ENCODE peak calls at places on chromosomes 2 and 18, in nine cellular contexts. N is mesenchymal stem cell, V is mesendoderm, R is tibial artery, K is sigmoid colon, W is A673, E is neural progenitor cell, I is heart left ventricle, G is HCT116. T is an unnamed sample. For H3K4me1, the result is how much of the 10 kb centered on the place peaks cover.

GRCh38 chr2:217930783-217931563 is 71.8 kb downstream of the TNS1 start:
- DNase-seq in E (no peak), I (no peak), V (no peak), R (no peak), W (no peak), K (no peak), G (no peak), N (no peak), T (peak)

GRCh38 chr2:54074636-54075341 is 40.6 kb upstream of the ACYP2 start:
- DNase-seq in K (no peak), R (no peak), W (no peak), I (no peak), E (no peak), V (no peak), N (no peak), G (no peak), T (no peak)

GRCh38 chr2:38074775-38075435 is 1.0 kb downstream of the CYP1B1 start:
- DNase-seq in R (no peak), V (peak), G (no peak), K (no peak), I (peak), E (peak), N (peak), W (no peak), T (peak)

GRCh38 chr2:212364106-212364505 is 174.5 kb downstream of the ERBB4 start:
- DNase-seq in E (peak), W (peak), K (no peak), N (peak), G (no peak), I (no peak), R (no peak), V (no peak), T (no peak)

GRCh38 chr2:195694553-195694952 is 37.5 kb downstream of the SLC39A10 start:
- DNase-seq in N (no peak), I (no peak), E (no peak), R (no peak), K (no peak), V (no peak), W (no peak), G (no peak), T (no peak)

GRCh38 chr2:186979439-186980116 is 130.6 kb upstream of the ZSWIM2 start:
- DNase-seq in R (no peak), G (no peak), W (no peak), E (no peak), V (no peak), I (no peak), K (no peak), N (no peak), T (no peak)

GRCh38 chr18:24585996-24586566 is 125.6 kb downstream of the HRH4 start:
- DNase-seq in I (no peak), N (no peak), K (no peak), R (no peak), G (no peak), W (no peak), V (no peak), E (no peak), T (no peak)

GRCh38 chr2:28035816-28036215 is 145.3 kb downstream of the BABAM2 start:
- DNase-seq in W (no peak), R (no peak), G (no peak), N (no peak), I (no peak), E (no peak), K (no peak), V (no peak), T (no peak)

GRCh38 chr2:38535745-38536506 is 66.8 kb downstream of the HNRNPLL start:
- DNase-seq in W (peak), K (peak), N (peak), I (peak), V (peak), G (peak), R (peak), E (peak), T (peak)

GRCh38 chr18:71951021-71951420 is 593.1 kb downstream of the CBLN2 start:
- DNase-seq in E (peak), K (no peak), G (no peak), N (no peak), W (no peak), R (no peak), I (no peak), V (no peak), T (no peak)

DNA sequence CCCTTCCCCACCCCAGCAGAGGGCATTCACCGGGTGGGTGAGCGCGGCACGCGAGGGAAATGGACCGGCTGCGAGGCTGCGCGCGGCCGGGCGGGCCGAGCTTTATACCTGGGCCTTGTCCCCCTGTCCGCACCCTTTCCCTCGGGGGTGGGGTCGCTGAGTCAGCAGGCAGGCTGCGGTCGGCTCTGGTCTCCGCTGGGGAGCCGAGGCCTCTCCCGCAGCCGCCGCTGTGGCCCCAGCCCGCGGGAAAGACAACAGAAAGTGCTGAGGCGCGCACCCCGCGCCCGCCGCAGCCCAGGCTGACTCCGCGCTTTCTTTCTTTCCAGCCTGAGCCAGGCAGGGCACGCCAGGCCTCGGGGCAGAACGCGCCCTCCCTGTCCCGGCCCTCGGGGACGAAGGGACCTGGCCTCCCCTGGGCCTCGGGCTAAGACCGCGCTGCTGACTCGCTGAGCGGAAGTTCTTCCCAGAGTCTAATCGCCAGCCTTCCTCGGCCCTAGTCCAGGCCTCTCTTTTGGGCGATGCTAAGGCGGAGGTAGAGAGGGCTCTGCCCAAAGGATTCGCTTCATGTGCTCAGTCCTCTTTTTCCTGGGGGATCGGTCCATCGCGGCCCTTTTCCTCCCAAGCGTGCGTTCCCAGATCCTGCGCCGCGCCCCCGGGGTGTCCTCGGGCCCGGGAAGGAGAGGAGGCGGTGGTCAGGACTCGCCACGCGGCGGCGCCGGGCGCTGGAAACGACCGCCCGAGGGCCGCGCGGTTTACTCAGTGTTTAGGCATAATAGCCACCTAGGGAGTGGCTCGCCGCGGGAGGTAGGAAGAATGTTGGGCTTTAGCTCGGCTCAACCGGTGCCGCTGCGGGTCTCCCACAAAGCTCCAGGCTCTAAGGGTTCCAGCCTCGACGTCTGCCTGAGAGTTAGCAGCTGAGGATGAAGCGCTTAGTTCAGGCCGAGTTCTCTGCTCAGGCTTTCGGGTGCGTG is at the start of gene CRYBA2:
- DNase-seq in E (peak), I (no peak), W (peak), R (no peak), G (no peak), K (no peak), V (peak), N (no peak), T (no peak)
- H3K27ac ChIP-seq in E (no peak), I (no peak), W (no peak), R (no peak), G (no peak), K (no peak), V (no peak), N (no peak), T (no peak)

GRCh38 chr2:45260946-45261345 is 251.7 kb upstream of the SIX2 start:
- DNase-seq in K (no peak), E (no peak), N (no peak), G (no peak), I (no peak), W (no peak), V (no peak), R (no peak), T (no peak)
- H3K4me1 ChIP-seq in K (under half), E (under half), N (under half), G (under half), I (under half), W (under half), V (under half), R (under half), T (under half)

DNA sequence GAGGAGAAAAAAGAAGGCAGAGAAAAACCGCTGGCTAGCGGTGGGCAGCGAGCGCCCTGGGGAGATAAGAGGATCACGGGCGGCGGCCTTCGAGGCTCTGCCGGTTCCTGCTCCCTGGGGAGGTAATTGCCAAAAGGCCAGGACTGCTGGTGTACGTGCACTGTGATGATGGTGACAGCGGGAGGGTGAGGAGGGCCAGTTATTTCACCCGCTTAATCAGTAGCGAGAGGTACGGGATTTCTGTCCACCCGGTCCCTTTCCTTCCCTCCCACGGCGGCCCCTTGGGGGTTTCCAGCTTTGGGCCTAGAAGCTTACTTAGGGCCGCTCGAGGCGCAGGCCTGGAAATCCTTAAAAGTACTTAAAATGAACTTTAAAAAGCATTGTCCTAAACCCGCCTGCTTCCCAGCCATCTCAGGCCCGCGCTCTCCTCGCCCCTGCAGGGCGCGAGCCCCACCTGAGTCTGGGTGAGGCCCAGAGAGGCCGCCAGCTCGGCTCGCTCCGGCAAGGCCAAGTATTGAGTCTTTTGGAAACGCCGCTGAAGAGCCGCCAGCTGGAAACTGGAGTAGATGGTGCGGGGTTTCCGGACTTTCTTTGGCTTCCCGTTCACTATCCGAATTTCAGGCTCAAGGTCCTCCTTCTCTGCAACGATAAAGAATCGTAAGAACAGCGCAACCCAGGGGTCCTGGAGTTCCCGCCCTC is 1.5 kb downstream of the DLX2 start:
- DNase-seq in V (peak), N (no peak), I (no peak), G (no peak), K (no peak), E (peak), R (no peak), W (peak), T (no peak)
- H3K4me3 ChIP-seq in V (no peak), N (no peak), I (no peak), G (no peak), K (peak), E (peak), R (no peak), W (peak), T (peak)

GRCh38 chr2:1605659-1606400 is 138.5 kb downstream of the PXDN start:
- DNase-seq in K (peak), W (no peak), N (peak), G (no peak), E (no peak), I (peak), R (no peak), V (peak), T (no peak)

GRCh38 chr2:1606421-1607235 is 137.7 kb downstream of the PXDN start:
- DNase-seq in K (no peak), G (no peak), I (no peak), E (no peak), N (peak), R (peak), W (no peak), V (no peak), T (no peak)

GRCh38 chr2:1603521-1603920 is 140.8 kb downstream of the PXDN start:
- DNase-seq in K (peak), V (no peak), W (no peak), N (no peak), I (no peak), E (no peak), R (no peak), G (no peak), T (no peak)

GRCh38 chr2:1603059-1603458 is 141.3 kb downstream of the PXDN start:
- DNase-seq in E (no peak), K (peak), G (no peak), W (no peak), I (no peak), R (no peak), V (no peak), N (no peak), T (no peak)

DNA sequence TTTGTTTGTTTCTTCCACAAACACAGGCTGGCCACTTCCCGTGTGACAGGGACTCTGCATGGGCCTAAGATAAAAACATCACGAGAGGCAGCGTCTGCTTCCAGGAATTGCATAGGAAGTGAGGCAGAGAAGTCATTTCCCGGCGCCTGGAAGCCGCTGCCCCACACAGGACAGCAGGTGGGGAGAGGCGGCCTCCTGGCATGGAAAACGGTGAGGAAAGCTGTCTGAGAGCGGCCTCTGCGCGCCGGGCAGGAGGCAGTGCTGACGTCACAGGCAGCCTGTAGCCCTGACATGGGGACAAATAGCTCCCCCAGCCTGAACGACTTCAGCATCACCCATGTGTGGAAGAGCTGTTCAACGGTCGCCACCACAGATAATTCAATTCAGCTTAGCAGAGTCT is 139.2 kb downstream of the PXDN start:
- DNase-seq in E (peak), N (peak), G (no peak), I (peak), R (no peak), K (peak), V (peak), W (no peak), T (no peak)
- H3K27ac ChIP-seq in E (no peak), N (no peak), G (no peak), I (peak), R (no peak), K (no peak), V (peak), W (no peak), T (peak)

GRCh38 chr18:65760457-65760856 is 9.6 kb downstream of the CDH7 start:
- DNase-seq in G (no peak), E (no peak), W (no peak), R (no peak), K (no peak), N (no peak), V (no peak), I (no peak), T (no peak)
- H3K4me1 ChIP-seq in G (under half), E (under half), W (under half), R (under half), K (under half), N (under half), V (under half), I (under half), T (under half)

DNA sequence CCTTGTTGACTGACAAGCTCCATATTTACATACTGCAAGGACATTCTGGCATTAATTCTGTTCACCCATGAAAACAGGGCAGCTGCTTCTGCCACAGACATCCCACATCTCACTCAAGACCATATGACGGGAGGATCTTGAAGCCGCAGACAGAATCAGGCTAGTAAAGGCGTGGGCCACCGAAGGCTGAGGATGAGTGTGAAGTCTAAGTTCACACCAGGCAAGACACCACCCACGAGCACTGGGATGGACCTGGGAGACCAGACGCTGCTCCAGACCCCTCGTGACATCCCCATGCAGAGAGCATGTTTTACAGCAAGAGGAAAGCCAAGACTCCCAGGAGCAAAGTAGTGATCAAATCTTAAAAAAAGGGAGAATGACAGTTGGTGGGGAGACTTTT is 3.2 kb downstream of the FHL2 start:
- DNase-seq in W (no peak), K (no peak), N (peak), G (no peak), E (no peak), R (no peak), I (no peak), V (no peak), T (no peak)
- H3K4me3 ChIP-seq in W (no peak), K (peak), N (no peak), G (no peak), E (no peak), R (no peak), I (peak), V (no peak), T (no peak)

DNA sequence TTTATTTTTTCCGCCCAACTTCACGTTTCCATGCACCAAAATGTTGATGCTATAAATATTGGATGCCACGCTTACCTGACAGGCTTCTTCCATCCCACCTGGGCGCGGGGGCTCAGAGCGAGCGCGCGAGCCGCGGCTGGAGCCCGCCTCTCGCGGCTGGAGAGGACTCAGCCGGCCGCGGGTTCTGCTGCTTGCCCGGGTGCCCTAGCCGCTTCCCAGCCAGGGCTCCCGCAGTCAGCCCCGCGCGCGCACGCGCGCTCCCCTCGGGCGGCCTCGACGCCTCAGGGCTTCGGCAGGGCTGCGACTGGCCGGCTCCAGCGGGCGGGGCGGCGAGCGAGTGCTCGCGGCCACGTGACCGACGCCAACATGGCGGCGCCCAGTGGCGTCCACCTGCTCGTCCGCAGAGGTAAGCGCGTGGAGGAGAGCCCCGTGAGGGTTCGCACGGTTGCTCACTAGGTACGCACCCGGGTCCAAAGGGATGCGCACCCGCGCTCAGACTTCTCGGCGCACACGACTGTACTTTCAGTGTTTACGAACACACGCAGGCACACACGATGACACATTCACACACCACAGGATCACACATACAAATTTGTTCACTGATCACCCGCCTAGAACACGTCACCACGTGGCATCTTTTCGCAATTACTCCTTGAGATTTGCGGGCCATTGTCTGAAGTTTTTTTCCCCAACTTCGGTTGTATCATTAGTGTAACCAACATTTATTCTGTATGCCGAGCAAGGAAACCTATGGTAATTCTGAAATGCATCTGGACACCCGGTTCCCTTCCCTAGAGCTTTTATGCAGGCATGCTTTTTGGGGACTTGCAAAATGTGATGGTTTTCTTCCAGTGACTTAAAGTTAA is at the start of gene METAP1D:
- DNase-seq in W (peak), N (peak), I (peak), K (peak), E (peak), G (peak), R (peak), V (peak), T (peak)
- H3K27ac ChIP-seq in W (peak), N (peak), I (peak), K (peak), E (no peak), G (peak), R (no peak), V (no peak), T (peak)

GRCh38 chr2:20645761-20646160 is 5.1 kb downstream of the HS1BP3 start:
- DNase-seq in E (no peak), N (no peak), W (no peak), K (no peak), G (no peak), V (no peak), R (no peak), I (no peak), T (no peak)
- H3K4me1 ChIP-seq in E (under half), N (under half), W (under half), K (under half), G (under half), V (under half), R (half or more), I (under half), T (under half)